ENCODE peak calls at places on chromosomes 12 and 14, in seven cellular contexts. C is stomach, O is K562, E is lower lobe of right lung, Y is suprapubic skin, T is right atrium auricular region, L is fibroblast of pulmonary artery. N is an unnamed sample.

GRCh38 chr12:116924558-116925453 is 14.1 kb downstream of the FBXW8 start:
- DNase-seq in E (no peak), L (peak; percentile 62), Y (no peak), O (no peak), C (no peak), T (no peak), N (no peak)

GRCh38 chr14:76919811-76920571 is 93.8 kb downstream of the LRRC74A start:
- DNase-seq in L (peak; percentile 96), E (no peak), O (no peak), Y (no peak), T (no peak), C (peak; percentile 32), N (no peak)

GRCh38 chr12:27975222-27976136 is 2.9 kb upstream of the PTHLH start:
- DNase-seq in E (no peak), O (peak; percentile 68), C (no peak), L (peak; percentile 74), Y (no peak), T (no peak), N (peak; percentile 45)

GRCh38 chr12:46774011-46774633 is 51.7 kb downstream of the SLC38A4 start:
- DNase-seq in Y (no peak), T (no peak), L (peak; percentile 29), O (no peak), E (no peak), C (no peak), N (no peak)

GRCh38 chr14:57346741-57347140 is 43.6 kb upstream of the NAA30 start:
- DNase-seq in O (no peak), C (no peak), Y (no peak), E (no peak), T (no peak), L (no peak), N (no peak)

GRCh38 chr12:6076340-6076739 is 48.1 kb downstream of the VWF start:
- DNase-seq in C (no peak), Y (no peak), T (no peak), E (no peak), O (no peak), L (peak; percentile 40), N (no peak)

GRCh38 chr14:42110167-42110566 is 503.5 kb downstream of the LRFN5 start:
- DNase-seq in Y (no peak), L (peak; percentile 70), E (no peak), O (no peak), T (no peak), C (no peak), N (peak; percentile 24)

GRCh38 chr14:93008381-93008780 is 85.4 kb downstream of the CHGA start:
- DNase-seq in T (no peak), Y (no peak), L (peak; percentile 58), O (peak; percentile 25), C (no peak), E (no peak), N (no peak)

GRCh38 chr12:110743571-110744093 is 941 bp upstream of the PPP1CC start:
- DNase-seq in O (no peak), L (peak; percentile 46), T (peak; percentile 63), Y (peak; percentile 69), E (peak; percentile 72), C (no peak), N (no peak)

GRCh38 chr12:3795096-3795799 is 42.3 kb upstream of the CRACR2A start:
- DNase-seq in C (no peak), L (no peak), E (no peak), O (no peak), T (no peak), Y (no peak), N (no peak)

GRCh38 chr14:95162641-95163040 is 5.3 kb upstream of the DICER1 start:
- DNase-seq in T (no peak), C (no peak), E (no peak), Y (no peak), O (no peak), L (no peak), N (no peak)

DNA sequence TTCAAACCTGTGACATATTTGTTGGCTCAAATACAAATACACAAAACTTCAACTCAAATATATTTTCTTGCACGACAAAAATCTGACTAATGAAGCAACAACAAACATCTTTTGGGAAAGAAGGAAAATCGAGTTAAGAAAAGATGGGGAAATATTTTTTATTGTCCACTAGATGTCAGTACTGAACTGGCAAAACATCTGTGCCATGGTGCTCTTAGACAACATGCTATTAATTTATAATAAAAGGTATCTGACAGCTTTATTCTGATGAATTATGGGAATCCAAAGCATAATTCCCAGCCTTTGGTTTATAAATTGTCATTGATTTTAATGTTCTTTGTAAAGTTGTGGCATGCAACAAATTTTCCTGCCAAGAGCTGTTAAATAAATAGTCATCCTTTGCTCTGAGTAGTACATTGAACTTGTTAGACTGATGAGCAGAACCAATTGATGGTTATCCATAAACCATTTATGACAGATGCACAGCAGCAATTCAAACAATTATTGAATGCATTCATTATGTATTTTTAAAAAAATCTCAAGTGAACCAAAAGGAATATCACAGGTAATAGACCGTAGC is 231.2 kb downstream of the ETNK1 start:
- DNase-seq in L (peak; percentile 62), E (no peak), O (peak; percentile 12), C (no peak), Y (no peak), T (no peak), N (peak; percentile 14)
- TF ChIP-seq CTCF in L (peak; percentile 57), E (peak; percentile 53), O (peak; percentile 35), C (peak; percentile 22), Y (peak; percentile 31), T (peak; percentile 71), N (peak; percentile 34)

GRCh38 chr12:120628919-120629318 is 11.5 kb upstream of the CABP1 start:
- DNase-seq in Y (no peak), T (no peak), E (no peak), L (no peak), C (peak; percentile 32), O (no peak), N (no peak)
- TF ChIP-seq CTCF in Y (no peak), T (peak; percentile 41), E (no peak), L (peak; percentile 30), C (no peak), O (peak; percentile 33), N (no peak)

GRCh38 chr12:99253068-99253467 is 394.5 kb upstream of the GARIN6 start:
- DNase-seq in O (no peak), L (no peak), Y (no peak), T (no peak), C (no peak), E (no peak), N (no peak)
- TF ChIP-seq CTCF in O (no peak), L (no peak), Y (no peak), T (no peak), C (no peak), E (no peak), N (peak; percentile 4)

DNA sequence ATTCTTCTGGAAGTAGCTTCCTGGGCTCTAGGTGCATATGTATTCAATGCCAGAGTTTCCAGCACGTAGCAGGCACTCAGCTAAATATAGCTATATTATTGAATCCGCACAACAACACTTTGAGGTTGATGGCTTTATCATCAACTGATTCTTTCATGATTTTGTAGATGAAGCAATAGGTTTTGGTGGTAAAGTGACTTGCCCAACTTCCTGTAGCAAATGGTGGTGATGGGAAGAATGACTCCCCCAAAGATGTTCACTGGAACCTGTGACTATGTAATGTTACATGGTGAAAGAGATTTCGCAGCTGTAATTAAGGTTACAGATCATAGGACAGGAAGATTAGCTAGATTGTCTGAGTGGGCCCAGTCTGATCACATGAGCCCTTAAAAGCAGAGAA is 3.2 kb downstream of the TDRD9 start:
- DNase-seq in O (no peak), C (no peak), Y (no peak), T (no peak), E (no peak), L (no peak), N (no peak)
- TF ChIP-seq CTCF in O (no peak), C (no peak), Y (no peak), T (no peak), E (no peak), L (no peak), N (no peak)

GRCh38 chr14:75249958-75250336 is 28.7 kb upstream of the FOS start:
- DNase-seq in O (no peak), L (no peak), Y (no peak), T (no peak), E (no peak), C (no peak), N (no peak)

GRCh38 chr14:75254381-75254821 is 24.2 kb upstream of the FOS start:
- DNase-seq in T (no peak), E (peak; percentile 58), L (no peak), Y (peak; percentile 81), O (no peak), C (peak; percentile 77), N (no peak)

GRCh38 chr14:75250800-75251199 is 27.8 kb upstream of the FOS start:
- DNase-seq in O (no peak), C (no peak), E (no peak), T (no peak), L (no peak), Y (no peak), N (no peak)

GRCh38 chr14:75254901-75255300 is 23.7 kb upstream of the FOS start:
- DNase-seq in E (no peak), Y (no peak), L (no peak), T (no peak), C (no peak), O (no peak), N (no peak)

DNA sequence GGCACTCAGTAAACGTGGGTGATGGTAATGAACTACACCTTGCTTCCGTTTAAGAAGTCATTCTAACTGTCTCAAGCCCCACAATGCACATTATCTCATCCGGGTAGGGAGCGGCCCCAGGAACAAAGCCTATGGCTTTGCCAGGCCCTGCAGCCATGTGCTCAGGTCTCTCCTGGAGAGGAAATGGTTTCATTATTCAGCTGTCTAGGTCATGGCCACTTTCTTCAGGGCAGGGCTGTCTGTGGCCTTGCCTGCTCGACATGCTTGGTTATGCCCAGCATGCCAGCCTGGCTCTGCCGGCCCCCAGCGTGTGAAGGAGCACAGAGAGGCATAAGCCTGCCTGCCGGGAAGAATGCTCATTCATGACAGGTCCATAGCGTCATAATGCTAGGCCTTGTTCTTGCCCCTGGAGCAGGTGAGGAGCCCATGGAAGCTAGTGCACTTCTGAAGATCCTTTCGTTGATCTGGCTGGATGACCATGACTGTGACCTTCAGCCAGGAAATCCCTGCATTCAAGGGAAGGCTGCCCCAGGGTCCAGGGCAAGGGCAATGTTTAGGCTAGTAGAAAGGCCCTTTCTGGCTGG is 26.3 kb upstream of the FOS start:
- DNase-seq in C (peak; percentile 62), E (no peak), Y (no peak), O (no peak), T (no peak), L (no peak), N (no peak)
- TF ChIP-seq CTCF in C (no peak), E (no peak), Y (no peak), O (no peak), T (no peak), L (no peak), N (no peak)

DNA sequence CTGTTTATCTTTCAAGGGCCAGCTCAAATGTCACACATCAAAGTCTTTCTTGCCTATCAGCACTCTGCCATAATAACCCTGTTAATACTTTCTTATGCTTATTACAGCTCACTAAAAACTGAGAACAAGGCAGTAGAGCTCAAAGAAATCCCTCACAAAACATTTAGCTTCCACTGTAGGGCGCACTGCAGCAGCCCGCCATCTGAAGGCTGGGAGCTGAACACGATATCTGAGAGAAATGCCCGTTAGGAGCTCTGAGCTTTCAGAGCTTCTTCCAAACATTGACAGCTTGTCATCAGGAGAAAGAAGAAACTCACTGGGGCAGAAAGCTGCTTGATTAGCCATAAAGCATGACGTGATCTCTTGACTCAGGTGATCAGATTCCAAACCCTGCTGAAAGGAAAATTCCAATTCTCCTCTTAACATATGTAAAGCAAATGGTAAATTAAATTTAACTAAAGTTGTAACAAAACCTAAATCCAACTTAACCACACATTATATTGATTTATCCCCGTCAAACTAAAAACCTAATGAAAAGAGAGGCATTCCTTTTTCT is 175.7 kb downstream of the C12orf50 start:
- DNase-seq in T (no peak), Y (no peak), C (no peak), L (no peak), O (no peak), E (no peak), N (no peak)
- TF ChIP-seq CTCF in T (no peak), Y (no peak), C (no peak), L (no peak), O (no peak), E (no peak), N (no peak)